ENCODE peak calls at places on chromosomes 3 and 15, in seven cellular contexts. M is cardiac muscle cell, L is NCI-H1048, V is pons, R is MCF 10A, T is A673, G is Right ventricle myocardium superior. O is an unnamed sample.

GRCh38 chr3:71430941-71431552 is 152.5 kb downstream of the FOXP1 start:
- DNase-seq in M (no peak), L (no peak), V (no peak), R (peak), T (no peak), G (no peak), O (no peak)

GRCh38 chr3:80750637-80751036 is 982.8 kb upstream of the ROBO1 start:
- DNase-seq in M (peak), L (no peak), V (no peak), R (peak), T (no peak), G (no peak), O (no peak)

GRCh38 chr15:97995881-97996603 is 35.5 kb downstream of the ARRDC4 start:
- DNase-seq in M (no peak), L (no peak), V (peak), R (no peak), T (peak), G (no peak), O (peak)

GRCh38 chr3:114649331-114649730 is 355.5 kb downstream of the TIGIT start:
- DNase-seq in M (no peak), L (no peak), V (no peak), R (peak), T (no peak), G (no peak), O (no peak)

GRCh38 chr3:186509423-186509822 is 34.8 kb downstream of the CRYGS start:
- DNase-seq in M (no peak), L (no peak), V (no peak), R (no peak), T (no peak), G (no peak), O (no peak)

GRCh38 chr15:39778031-39778430 is 4.6 kb downstream of the FSIP1 start:
- DNase-seq in M (no peak), L (no peak), V (no peak), R (no peak), T (no peak), G (no peak), O (peak)

GRCh38 chr15:74168673-74169274 is 4.7 kb upstream of the ISLR start:
- DNase-seq in M (no peak), L (no peak), V (no peak), R (no peak), T (no peak), G (no peak), O (no peak)

GRCh38 chr15:83287541-83288027 is 3.1 kb upstream of the BNC1 start:
- DNase-seq in M (peak), L (no peak), V (no peak), R (peak), T (no peak), G (no peak), O (no peak)

GRCh38 chr3:10561942-10562565 is 56.7 kb upstream of the ATP2B2 start:
- DNase-seq in M (no peak), L (no peak), V (no peak), R (no peak), T (no peak), G (no peak), O (no peak)

GRCh38 chr3:55198554-55198953 is 270.7 kb upstream of the LRTM1 start:
- DNase-seq in M (peak), L (no peak), V (no peak), R (no peak), T (no peak), G (no peak), O (no peak)

GRCh38 chr3:194326192-194327029 is 24.7 kb downstream of the CPN2 start:
- DNase-seq in M (peak), L (no peak), V (no peak), R (peak), T (no peak), G (no peak), O (no peak)

GRCh38 chr15:101127503-101128076 is 124.3 kb downstream of the CHSY1 start:
- DNase-seq in M (peak), L (no peak), V (peak), R (peak), T (peak), G (peak), O (peak)

GRCh38 chr3:34793066-34793465 is 846.3 kb upstream of the ARPP21 start:
- DNase-seq in M (no peak), L (no peak), V (no peak), R (peak), T (no peak), G (no peak), O (no peak)

GRCh38 chr3:120021523-120021922 is 72.7 kb downstream of the GSK3B start:
- DNase-seq in M (peak), L (no peak), V (no peak), R (no peak), T (no peak), G (no peak), O (no peak)

GRCh38 chr3:111589303-111590095 is 5.6 kb downstream of the ZBED2 start:
- DNase-seq in M (no peak), L (no peak), V (no peak), R (no peak), T (no peak), G (no peak), O (no peak)

GRCh38 chr3:124780767-124781485 is 50.7 kb downstream of the UMPS start:
- DNase-seq in M (peak), L (no peak), V (peak), R (no peak), T (no peak), G (peak), O (no peak)

GRCh38 chr3:23611737-23612295 is 193.9 kb upstream of the UBE2E1 start:
- DNase-seq in M (peak), L (no peak), V (peak), R (no peak), T (no peak), G (peak), O (no peak)

GRCh38 chr15:67091073-67091965 is 25.9 kb downstream of the SMAD3 start:
- DNase-seq in M (peak), L (peak), V (no peak), R (peak), T (no peak), G (peak), O (no peak)

GRCh38 chr3:138477801-138478200 is 43.4 kb downstream of the ESYT3 start:
- DNase-seq in M (no peak), L (no peak), V (no peak), R (no peak), T (no peak), G (no peak), O (no peak)

GRCh38 chr3:43212914-43213611 is 73.3 kb upstream of the SNRK start:
- DNase-seq in M (no peak), L (no peak), V (no peak), R (no peak), T (no peak), G (no peak), O (no peak)

GRCh38 chr3:144270100-144270499 is 298.5 kb downstream of the DIPK2A start:
- DNase-seq in M (no peak), L (no peak), V (peak), R (no peak), T (no peak), G (peak), O (no peak)

GRCh38 chr15:31390029-31390428 is 63.4 kb downstream of the KLF13 start:
- DNase-seq in M (no peak), L (no peak), V (no peak), R (no peak), T (no peak), G (no peak), O (no peak)

GRCh38 chr3:116863842-116864626 is 154.5 kb downstream of the TUSC7 start:
- DNase-seq in M (peak), L (peak), V (peak), R (peak), T (peak), G (no peak), O (peak)

GRCh38 chr15:69729167-69729748 is 276.6 kb downstream of the RPLP1 start:
- DNase-seq in M (peak), L (no peak), V (no peak), R (peak), T (peak), G (peak), O (peak)

GRCh38 chr3:183142199-183142598 is 20.3 kb downstream of the LAMP3 start:
- DNase-seq in M (peak), L (no peak), V (no peak), R (no peak), T (no peak), G (no peak), O (no peak)

GRCh38 chr3:55327131-55327920 is 159.8 kb downstream of the WNT5A start:
- DNase-seq in M (no peak), L (no peak), V (no peak), R (no peak), T (no peak), G (no peak), O (no peak)

GRCh38 chr15:68769702-68770101 is 51.0 kb downstream of the ANP32A start:
- DNase-seq in M (no peak), L (no peak), V (no peak), R (no peak), T (no peak), G (no peak), O (no peak)

GRCh38 chr3:66239513-66240135 is 18.8 kb downstream of the SLC25A26 start:
- DNase-seq in M (no peak), L (no peak), V (no peak), R (no peak), T (no peak), G (no peak), O (no peak)

GRCh38 chr3:54955496-54955895 is 27.6 kb upstream of the LRTM1 start:
- DNase-seq in M (no peak), L (no peak), V (no peak), R (no peak), T (no peak), G (no peak), O (no peak)

GRCh38 chr3:149368201-149368849 is 9.1 kb downstream of the TM4SF1 start:
- DNase-seq in M (no peak), L (no peak), V (no peak), R (no peak), T (no peak), G (no peak), O (no peak)

GRCh38 chr15:96974761-96975160 is 644.3 kb downstream of the NR2F2 start:
- DNase-seq in M (no peak), L (no peak), V (no peak), R (peak), T (no peak), G (no peak), O (no peak)

GRCh38 chr15:71447328-71448250 is 332.3 kb downstream of the THSD4 start:
- DNase-seq in M (no peak), L (no peak), V (no peak), R (peak), T (no peak), G (no peak), O (no peak)

O was measured in HEK293T.